ENCODE peak calls at places on chromosomes 2 and 18, in four cellular contexts. One of them, this sample, is unnamed.

GRCh38 chr2:151922845-151923666 is 94.8 kb upstream of the ARL5A start:
- DNase-seq in NCI-H2171 treated with DMSO at 0.1 percent for 48 hours: peak; percentile 59
- DNase-seq in adipocyte: peak; percentile 55
- DNase-seq in KBM-7: no peak
- DNase-seq in this sample: no peak

GRCh38 chr18:58320907-58321561 is 277.0 kb downstream of the NEDD4L start:
- DNase-seq in NCI-H2171 treated with DMSO at 0.1 percent for 48 hours: no peak
- DNase-seq in adipocyte: no peak
- DNase-seq in KBM-7: no peak
- DNase-seq in this sample: no peak

GRCh38 chr18:57737661-57738060 is 65.5 kb downstream of the ATP8B1 start:
- DNase-seq in NCI-H2171 treated with DMSO at 0.1 percent for 48 hours: no peak
- DNase-seq in adipocyte: peak; percentile 98
- DNase-seq in KBM-7: peak; percentile 11
- DNase-seq in this sample: no peak

GRCh38 chr18:50700245-50701165 is 119.3 kb downstream of the MRO start:
- DNase-seq in NCI-H2171 treated with DMSO at 0.1 percent for 48 hours: no peak
- DNase-seq in adipocyte: no peak
- DNase-seq in KBM-7: no peak
- DNase-seq in this sample: no peak

GRCh38 chr2:85326406-85326945 is 1.3 kb downstream of the TGOLN2 start:
- DNase-seq in NCI-H2171 treated with DMSO at 0.1 percent for 48 hours: no peak
- DNase-seq in adipocyte: peak; percentile 30
- DNase-seq in KBM-7: peak; percentile 79
- DNase-seq in this sample: no peak

GRCh38 chr2:201419057-201419635 is 32.1 kb downstream of the TRAK2 start:
- DNase-seq in NCI-H2171 treated with DMSO at 0.1 percent for 48 hours: no peak
- DNase-seq in adipocyte: peak; percentile 42
- DNase-seq in KBM-7: no peak
- DNase-seq in this sample: no peak

GRCh38 chr2:240921319-240922233 is 15.4 kb downstream of the CROCC2 start:
- DNase-seq in NCI-H2171 treated with DMSO at 0.1 percent for 48 hours: no peak
- DNase-seq in adipocyte: peak; percentile 95
- DNase-seq in KBM-7: no peak
- DNase-seq in this sample: peak; percentile 3

GRCh38 chr2:42974697-42975357 is 182.4 kb upstream of the HAAO start:
- DNase-seq in NCI-H2171 treated with DMSO at 0.1 percent for 48 hours: no peak
- DNase-seq in adipocyte: peak; percentile 84
- DNase-seq in KBM-7: peak; percentile 81
- DNase-seq in this sample: peak; percentile 89

GRCh38 chr2:127606594-127607398 is 39.2 kb upstream of the GPR17 start:
- DNase-seq in NCI-H2171 treated with DMSO at 0.1 percent for 48 hours: no peak
- DNase-seq in adipocyte: no peak
- DNase-seq in KBM-7: no peak
- DNase-seq in this sample: no peak

GRCh38 chr2:191782351-191782750 is 64.5 kb downstream of the CAVIN2 start:
- DNase-seq in NCI-H2171 treated with DMSO at 0.1 percent for 48 hours: no peak
- DNase-seq in adipocyte: no peak
- DNase-seq in KBM-7: no peak
- DNase-seq in this sample: no peak

GRCh38 chr18:37637451-37637850 is 71.9 kb upstream of the CELF4 start:
- DNase-seq in NCI-H2171 treated with DMSO at 0.1 percent for 48 hours: no peak
- DNase-seq in adipocyte: no peak
- DNase-seq in KBM-7: no peak
- DNase-seq in this sample: no peak

GRCh38 chr2:10501980-10502802 is 54.1 kb upstream of the ODC1 start:
- DNase-seq in NCI-H2171 treated with DMSO at 0.1 percent for 48 hours: no peak
- DNase-seq in adipocyte: no peak
- DNase-seq in KBM-7: no peak
- DNase-seq in this sample: no peak

GRCh38 chr18:159037-159652 is 788 bp downstream of the USP14 start:
- DNase-seq in NCI-H2171 treated with DMSO at 0.1 percent for 48 hours: no peak
- DNase-seq in adipocyte: peak; percentile 33
- DNase-seq in KBM-7: peak; percentile 41
- DNase-seq in this sample: no peak

GRCh38 chr2:64951306-64951953 is 37.8 kb upstream of the SLC1A4 start:
- DNase-seq in NCI-H2171 treated with DMSO at 0.1 percent for 48 hours: peak; percentile 65
- DNase-seq in adipocyte: no peak
- DNase-seq in KBM-7: no peak
- DNase-seq in this sample: no peak

GRCh38 chr2:98086491-98087446 is at the start of gene VWA3B:
- DNase-seq in NCI-H2171 treated with DMSO at 0.1 percent for 48 hours: peak; percentile 62
- DNase-seq in adipocyte: peak; percentile 68
- DNase-seq in KBM-7: no peak
- DNase-seq in this sample: peak; percentile 87

GRCh38 chr18:39969813-39970494 is 1985.1 kb upstream of the PIK3C3 start:
- DNase-seq in NCI-H2171 treated with DMSO at 0.1 percent for 48 hours: no peak
- DNase-seq in adipocyte: no peak
- DNase-seq in KBM-7: no peak
- DNase-seq in this sample: no peak

GRCh38 chr2:11406492-11407381 is 59.2 kb downstream of the E2F6 start:
- DNase-seq in NCI-H2171 treated with DMSO at 0.1 percent for 48 hours: peak; percentile 34
- DNase-seq in adipocyte: peak; percentile 83
- DNase-seq in KBM-7: no peak
- DNase-seq in this sample: no peak

GRCh38 chr2:207173651-207174050 is 7.9 kb upstream of the KLF7 start:
- DNase-seq in NCI-H2171 treated with DMSO at 0.1 percent for 48 hours: no peak
- DNase-seq in adipocyte: no peak
- DNase-seq in KBM-7: no peak
- DNase-seq in this sample: no peak

GRCh38 chr2:1628893-1629292 is 115.4 kb downstream of the PXDN start:
- DNase-seq in NCI-H2171 treated with DMSO at 0.1 percent for 48 hours: no peak
- DNase-seq in adipocyte: peak; percentile 57
- DNase-seq in KBM-7: no peak
- DNase-seq in this sample: no peak

GRCh38 chr2:122670932-122671331 is 915.5 kb downstream of the TSN start:
- DNase-seq in NCI-H2171 treated with DMSO at 0.1 percent for 48 hours: peak; percentile 7
- DNase-seq in adipocyte: no peak
- DNase-seq in KBM-7: no peak
- DNase-seq in this sample: no peak

GRCh38 chr18:49031511-49032188 is 80.9 kb upstream of the SMAD7 start:
- DNase-seq in NCI-H2171 treated with DMSO at 0.1 percent for 48 hours: no peak
- DNase-seq in adipocyte: no peak
- DNase-seq in KBM-7: peak; percentile 29
- DNase-seq in this sample: no peak

GRCh38 chr18:63236417-63236816 is 83.2 kb downstream of the BCL2 start:
- DNase-seq in NCI-H2171 treated with DMSO at 0.1 percent for 48 hours: no peak
- DNase-seq in adipocyte: no peak
- DNase-seq in KBM-7: peak; percentile 70
- DNase-seq in this sample: no peak

GRCh38 chr2:127568128-127568527 is 32.6 kb downstream of the MYO7B start:
- DNase-seq in NCI-H2171 treated with DMSO at 0.1 percent for 48 hours: no peak
- DNase-seq in adipocyte: no peak
- DNase-seq in KBM-7: no peak
- DNase-seq in this sample: no peak

GRCh38 chr18:78720456-78721250 is 259.0 kb upstream of the SALL3 start:
- DNase-seq in NCI-H2171 treated with DMSO at 0.1 percent for 48 hours: no peak
- DNase-seq in adipocyte: no peak
- DNase-seq in KBM-7: no peak
- DNase-seq in this sample: no peak

GRCh38 chr2:104944495-104944894 is 90.6 kb downstream of the POU3F3 start:
- DNase-seq in NCI-H2171 treated with DMSO at 0.1 percent for 48 hours: peak; percentile 1
- DNase-seq in adipocyte: peak; percentile 11
- DNase-seq in KBM-7: peak; percentile 63
- DNase-seq in this sample: peak; percentile 39

GRCh38 chr2:133448195-133448594 is 120.1 kb downstream of the NCKAP5 start:
- DNase-seq in NCI-H2171 treated with DMSO at 0.1 percent for 48 hours: no peak
- DNase-seq in adipocyte: no peak
- DNase-seq in KBM-7: no peak
- DNase-seq in this sample: no peak

GRCh38 chr18:23281626-23282436 is 146.5 kb downstream of the CABLES1 start:
- DNase-seq in NCI-H2171 treated with DMSO at 0.1 percent for 48 hours: peak; percentile 10
- DNase-seq in adipocyte: peak; percentile 91
- DNase-seq in KBM-7: no peak
- DNase-seq in this sample: no peak

GRCh38 chr2:1886405-1886992 is 142.2 kb upstream of the PXDN start:
- DNase-seq in NCI-H2171 treated with DMSO at 0.1 percent for 48 hours: no peak
- DNase-seq in adipocyte: peak; percentile 55
- DNase-seq in KBM-7: peak; percentile 43
- DNase-seq in this sample: peak; percentile 86

GRCh38 chr18:26458526-26459232 is 89.7 kb downstream of the KCTD1 start:
- DNase-seq in NCI-H2171 treated with DMSO at 0.1 percent for 48 hours: peak; percentile 39
- DNase-seq in adipocyte: no peak
- DNase-seq in KBM-7: peak; percentile 51
- DNase-seq in this sample: no peak

This sample was measured in nephron progenitor cell.